ENCODE peak calls at places on chromosome 1, in nine cellular contexts. D, P, S, B, R, Y, N, J and L are unnamed samples.

GRCh38 chr1:45945426-45945825 is 142.0 kb downstream of the MAST2 start:
- DNase-seq in D (peak; percentile 58), P (no peak), S (peak; percentile 59), B (peak; percentile 47), R (no peak), Y (no peak), N (peak; percentile 49), J (no peak), L (no peak)

GRCh38 chr1:201640624-201641023 is 101.7 kb downstream of the NAV1 start:
- DNase-seq in D (peak; percentile 39), P (no peak), S (peak; percentile 95), B (peak; percentile 75), R (peak; percentile 47), Y (no peak), N (no peak), J (peak; percentile 47), L (peak; percentile 55)

GRCh38 chr1:23370744-23371710 is 1.4 kb upstream of the ZNF436 start:
- DNase-seq in D (no peak), P (no peak), S (no peak), B (no peak), R (no peak), Y (no peak), N (peak; percentile 37), J (no peak), L (peak; percentile 19)

GRCh38 chr1:235852887-235853286 is 13.8 kb downstream of the LYST start:
- DNase-seq in D (no peak), P (no peak), S (no peak), B (no peak), R (no peak), Y (no peak), N (peak; percentile 23), J (no peak), L (no peak)

GRCh38 chr1:8419172-8419571 is 101.3 kb downstream of the SLC45A1 start:
- DNase-seq in D (no peak), P (no peak), S (peak; percentile 53), B (no peak), R (no peak), Y (no peak), N (peak; percentile 65), J (no peak), L (peak; percentile 24)

GRCh38 chr1:180181048-180181447 is 26.4 kb downstream of the QSOX1 start:
- DNase-seq in D (peak; percentile 22), P (no peak), S (no peak), B (no peak), R (no peak), Y (no peak), N (peak; percentile 26), J (peak; percentile 61), L (peak; percentile 49)

GRCh38 chr1:109713636-109714035 is 1.6 kb downstream of the GSTM5 start:
- DNase-seq in D (no peak), P (no peak), S (no peak), B (no peak), R (no peak), Y (no peak), N (no peak), J (no peak), L (no peak)

GRCh38 chr1:188857526-188858087 is 1620.1 kb downstream of the BRINP3 start:
- DNase-seq in D (no peak), P (no peak), S (no peak), B (no peak), R (no peak), Y (no peak), N (no peak), J (no peak), L (no peak)

GRCh38 chr1:154778944-154779343 is 91.1 kb downstream of the KCNN3 start:
- DNase-seq in D (no peak), P (no peak), S (no peak), B (no peak), R (no peak), Y (no peak), N (no peak), J (no peak), L (no peak)

GRCh38 chr1:216020743-216021345 is 402.4 kb downstream of the USH2A start:
- DNase-seq in D (no peak), P (no peak), S (no peak), B (no peak), R (no peak), Y (no peak), N (no peak), J (no peak), L (no peak)

GRCh38 chr1:38246955-38247952 is 200.7 kb upstream of the POU3F1 start:
- DNase-seq in D (peak; percentile 58), P (no peak), S (peak; percentile 5), B (peak; percentile 40), R (peak; percentile 55), Y (no peak), N (peak; percentile 22), J (peak; percentile 64), L (no peak)

GRCh38 chr1:22133247-22133927 is 9.5 kb downstream of the WNT4 start:
- DNase-seq in D (no peak), P (no peak), S (no peak), B (no peak), R (no peak), Y (no peak), N (no peak), J (no peak), L (no peak)

GRCh38 chr1:77948841-77949424 is 29.9 kb downstream of the FUBP1 start:
- DNase-seq in D (peak; percentile 39), P (no peak), S (peak; percentile 42), B (peak; percentile 20), R (no peak), Y (no peak), N (peak; percentile 44), J (no peak), L (peak; percentile 58)

GRCh38 chr1:8170059-8170835 is 144.1 kb upstream of the ERRFI1 start:
- DNase-seq in D (no peak), P (no peak), S (no peak), B (no peak), R (peak; percentile 48), Y (no peak), N (no peak), J (peak; percentile 35), L (no peak)

GRCh38 chr1:1956101-1956500 is 37.0 kb upstream of the TMEM52 start:
- DNase-seq in D (no peak), P (no peak), S (no peak), B (no peak), R (no peak), Y (no peak), N (no peak), J (no peak), L (no peak)

GRCh38 chr1:10032590-10033358 is at the start of gene UBE4B:
- DNase-seq in D (peak; percentile 98), P (peak; percentile 90), S (peak; percentile 97), B (peak; percentile 100), R (peak; percentile 97), Y (peak; percentile 96), N (peak; percentile 99), J (peak; percentile 99), L (peak; percentile 99)

GRCh38 chr1:6268431-6268830 is 7.5 kb upstream of the GPR153 start:
- DNase-seq in D (no peak), P (no peak), S (no peak), B (no peak), R (no peak), Y (no peak), N (no peak), J (no peak), L (no peak)